ENCODE peak calls at places on chromosome 11, in seven cellular contexts. One of them, this sample, is unnamed. For H3K27me3 and H3K4me1, the result is how much of the 10 kb centered on the place peaks cover.

GRCh38 chr11:2950825-2951224 is 21.6 kb upstream of the PHLDA2 start:
- DNase-seq in stomach: no peak
- DNase-seq in lung: no peak
- DNase-seq in psoas muscle: no peak
- DNase-seq in astrocyte: peak
- DNase-seq in uterus: no peak
- DNase-seq in lower lobe of right lung: no peak
- DNase-seq in this sample: no peak

GRCh38 chr11:58125469-58125868 is at the start of gene OR9I1:
- DNase-seq in stomach: no peak
- DNase-seq in lung: no peak
- DNase-seq in psoas muscle: no peak
- DNase-seq in astrocyte: no peak
- DNase-seq in uterus: no peak
- DNase-seq in lower lobe of right lung: no peak
- DNase-seq in this sample: no peak

GRCh38 chr11:96272542-96273306 is 70.3 kb downstream of the MAML2 start:
- DNase-seq in stomach: peak
- DNase-seq in lung: peak
- DNase-seq in psoas muscle: no peak
- DNase-seq in astrocyte: peak
- DNase-seq in uterus: no peak
- DNase-seq in lower lobe of right lung: no peak
- DNase-seq in this sample: peak

GRCh38 chr11:32671051-32671450 is 87.4 kb downstream of the EIF3M start:
- DNase-seq in stomach: no peak
- DNase-seq in lung: no peak
- DNase-seq in psoas muscle: no peak
- DNase-seq in astrocyte: no peak
- DNase-seq in uterus: no peak
- DNase-seq in lower lobe of right lung: no peak
- DNase-seq in this sample: no peak

GRCh38 chr11:104735013-104735412 is 163.2 kb downstream of the CASP12 start:
- DNase-seq in stomach: no peak
- DNase-seq in lung: no peak
- DNase-seq in psoas muscle: no peak
- DNase-seq in astrocyte: no peak
- DNase-seq in uterus: no peak
- DNase-seq in lower lobe of right lung: no peak
- DNase-seq in this sample: no peak

GRCh38 chr11:122676638-122677037 is 21.1 kb downstream of the UBASH3B start:
- DNase-seq in stomach: no peak
- DNase-seq in lung: no peak
- DNase-seq in psoas muscle: no peak
- DNase-seq in astrocyte: no peak
- DNase-seq in uterus: no peak
- DNase-seq in lower lobe of right lung: no peak
- DNase-seq in this sample: no peak

GRCh38 chr11:10087186-10087585 is 206.8 kb downstream of the SBF2 start:
- DNase-seq in stomach: no peak
- DNase-seq in lung: no peak
- DNase-seq in psoas muscle: no peak
- DNase-seq in astrocyte: no peak
- DNase-seq in uterus: no peak
- DNase-seq in lower lobe of right lung: no peak
- DNase-seq in this sample: no peak

GRCh38 chr11:76614471-76615183 is 55.9 kb downstream of the LRRC32 start:
- DNase-seq in stomach: peak
- DNase-seq in lung: no peak
- DNase-seq in psoas muscle: peak
- DNase-seq in astrocyte: no peak
- DNase-seq in uterus: peak
- DNase-seq in lower lobe of right lung: no peak
- DNase-seq in this sample: no peak

GRCh38 chr11:6927030-6927617 is 898 bp downstream of the ZNF215 start:
- DNase-seq in stomach: no peak
- DNase-seq in lung: no peak
- DNase-seq in psoas muscle: no peak
- DNase-seq in astrocyte: peak
- DNase-seq in uterus: no peak
- DNase-seq in lower lobe of right lung: no peak
- DNase-seq in this sample: no peak

GRCh38 chr11:834371-835316 is 1.9 kb downstream of the CD151 start:
- DNase-seq in stomach: peak
- DNase-seq in lung: peak
- DNase-seq in psoas muscle: peak
- DNase-seq in astrocyte: peak
- DNase-seq in uterus: peak
- DNase-seq in lower lobe of right lung: peak
- DNase-seq in this sample: peak

GRCh38 chr11:2761131-2762030 is 61.6 kb upstream of the KCNQ1OT1 start:
- DNase-seq in stomach: peak
- DNase-seq in lung: peak
- DNase-seq in psoas muscle: no peak
- DNase-seq in astrocyte: no peak
- DNase-seq in uterus: no peak
- DNase-seq in lower lobe of right lung: peak
- DNase-seq in this sample: peak

GRCh38 chr11:104705475-104706195 is 192.6 kb downstream of the CASP12 start:
- DNase-seq in stomach: peak
- DNase-seq in lung: peak
- DNase-seq in psoas muscle: no peak
- DNase-seq in astrocyte: peak
- DNase-seq in uterus: no peak
- DNase-seq in lower lobe of right lung: peak
- DNase-seq in this sample: no peak

GRCh38 chr11:111417011-111417765 is 38.1 kb upstream of the POU2AF1 start:
- DNase-seq in stomach: no peak
- DNase-seq in lung: no peak
- DNase-seq in psoas muscle: no peak
- DNase-seq in astrocyte: no peak
- DNase-seq in uterus: no peak
- DNase-seq in lower lobe of right lung: no peak
- DNase-seq in this sample: no peak

GRCh38 chr11:126163074-126163700 is 48.3 kb downstream of the RPUSD4 start:
- DNase-seq in stomach: no peak
- DNase-seq in lung: no peak
- DNase-seq in psoas muscle: no peak
- DNase-seq in astrocyte: peak
- DNase-seq in uterus: peak
- DNase-seq in lower lobe of right lung: no peak
- DNase-seq in this sample: no peak

GRCh38 chr11:62552465-62552782 is 5.8 kb upstream of the AHNAK start:
- DNase-seq in stomach: no peak
- DNase-seq in lung: no peak
- DNase-seq in psoas muscle: peak
- DNase-seq in astrocyte: no peak
- DNase-seq in uterus: peak
- DNase-seq in lower lobe of right lung: no peak
- DNase-seq in this sample: no peak

GRCh38 chr11:2418961-2419360 is 18.4 kb downstream of the TSSC4 start:
- DNase-seq in stomach: no peak
- DNase-seq in lung: no peak
- DNase-seq in psoas muscle: no peak
- DNase-seq in astrocyte: no peak
- DNase-seq in uterus: no peak
- DNase-seq in lower lobe of right lung: no peak
- DNase-seq in this sample: peak

DNA sequence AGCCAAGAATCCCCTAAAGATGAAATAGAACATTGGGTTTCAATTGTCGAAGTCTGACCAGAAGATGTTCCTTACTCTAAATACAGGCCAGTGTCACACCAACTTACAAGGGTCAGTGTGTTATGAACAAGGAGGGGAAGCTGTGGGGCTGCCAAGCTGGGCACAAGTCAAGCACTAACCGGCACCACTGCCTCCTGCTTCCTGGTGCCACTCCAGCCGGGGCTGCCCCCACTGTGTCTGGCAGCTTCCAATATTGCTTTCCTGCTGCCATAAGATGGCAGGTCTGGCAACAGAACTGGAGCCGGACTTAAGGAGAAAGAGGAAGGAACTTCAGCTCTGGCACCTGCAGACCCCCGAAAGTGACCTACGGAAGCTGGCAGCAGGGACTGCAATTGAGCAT is 13.7 kb upstream of the VPS37C start:
- DNase-seq in stomach: peak
- DNase-seq in lung: no peak
- DNase-seq in psoas muscle: no peak
- DNase-seq in astrocyte: no peak
- DNase-seq in uterus: no peak
- DNase-seq in lower lobe of right lung: no peak
- DNase-seq in this sample: no peak
- H3K27me3 ChIP-seq in stomach: under half
- H3K27me3 ChIP-seq in lung: under half
- H3K27me3 ChIP-seq in psoas muscle: under half
- H3K27me3 ChIP-seq in astrocyte: under half
- H3K27me3 ChIP-seq in uterus: under half
- H3K27me3 ChIP-seq in lower lobe of right lung: under half
- H3K27me3 ChIP-seq in this sample: under half

GRCh38 chr11:61126266-61126665 is 24.0 kb downstream of the CD5 start:
- DNase-seq in stomach: no peak
- DNase-seq in lung: no peak
- DNase-seq in psoas muscle: peak
- DNase-seq in astrocyte: no peak
- DNase-seq in uterus: peak
- DNase-seq in lower lobe of right lung: no peak
- DNase-seq in this sample: no peak
- TF ChIP-seq CTCF in stomach: no peak
- TF ChIP-seq CTCF in lung: no peak
- TF ChIP-seq CTCF in psoas muscle: peak
- TF ChIP-seq CTCF in astrocyte: no peak
- TF ChIP-seq CTCF in uterus: no peak
- TF ChIP-seq CTCF in lower lobe of right lung: no peak
- TF ChIP-seq CTCF in this sample: no peak

DNA sequence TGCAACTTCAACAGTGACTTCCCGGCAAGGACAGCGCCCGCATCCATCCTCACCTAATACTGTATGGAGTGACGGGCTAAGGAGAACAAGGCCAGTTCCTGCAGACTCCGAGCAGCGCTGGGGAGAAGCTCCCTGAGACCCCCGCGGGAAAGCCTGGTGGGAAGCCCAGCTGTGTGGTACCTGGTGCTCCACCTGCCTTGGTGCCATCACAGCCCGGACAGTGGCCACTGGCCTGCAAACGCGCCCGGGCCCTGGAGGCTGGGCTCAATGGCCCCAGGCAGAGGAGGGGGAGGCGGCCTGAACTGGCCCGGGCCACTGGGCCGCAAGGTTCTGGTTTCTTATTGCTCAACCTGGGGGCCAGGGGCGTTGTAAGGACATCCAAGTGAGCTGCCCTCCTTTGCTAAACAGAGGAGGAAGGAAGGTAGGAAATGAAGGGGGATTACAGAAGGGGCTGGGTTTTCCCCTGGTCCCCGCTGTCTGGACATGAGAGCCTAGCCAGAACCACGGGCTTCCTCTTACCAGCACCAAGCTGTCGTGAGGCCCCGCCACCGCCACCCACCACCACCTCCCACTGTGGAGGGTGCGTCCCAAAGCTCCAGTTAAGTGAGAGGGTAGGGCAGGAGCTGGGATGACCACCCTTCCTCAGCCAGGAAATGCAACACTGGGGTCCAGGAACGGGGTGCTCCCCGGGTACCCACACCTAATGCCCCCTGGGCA is 8.5 kb upstream of the CDC42BPG start:
- DNase-seq in stomach: no peak
- DNase-seq in lung: no peak
- DNase-seq in psoas muscle: no peak
- DNase-seq in astrocyte: no peak
- DNase-seq in uterus: no peak
- DNase-seq in lower lobe of right lung: no peak
- DNase-seq in this sample: peak
- H3K4me1 ChIP-seq in stomach: half or more
- H3K4me1 ChIP-seq in lung: under half
- H3K4me1 ChIP-seq in psoas muscle: half or more
- H3K4me1 ChIP-seq in astrocyte: under half
- H3K4me1 ChIP-seq in uterus: under half
- H3K4me1 ChIP-seq in lower lobe of right lung: half or more
- H3K4me1 ChIP-seq in this sample: under half

GRCh38 chr11:17353228-17354021 is 1.8 kb downstream of the NCR3LG1 start:
- DNase-seq in stomach: peak
- DNase-seq in lung: peak
- DNase-seq in psoas muscle: peak
- DNase-seq in astrocyte: peak
- DNase-seq in uterus: peak
- DNase-seq in lower lobe of right lung: peak
- DNase-seq in this sample: peak
- H3K27me3 ChIP-seq in stomach: under half
- H3K27me3 ChIP-seq in lung: under half
- H3K27me3 ChIP-seq in psoas muscle: under half
- H3K27me3 ChIP-seq in astrocyte: under half
- H3K27me3 ChIP-seq in uterus: under half
- H3K27me3 ChIP-seq in lower lobe of right lung: under half
- H3K27me3 ChIP-seq in this sample: under half

This sample was measured in pancreas.